ENCODE peak calls at places on chromosomes 11 and 22, in nine cellular contexts. One of them, this sample, is unnamed.

GRCh38 chr11:108923413-108923812 is 258.5 kb downstream of the DDX10 start:
- DNase-seq in prostate gland: no peak
- DNase-seq in cardiac fibroblast: no peak
- DNase-seq in BE2C: no peak
- DNase-seq in dorsolateral prefrontal cortex: no peak
- DNase-seq in psoas muscle: no peak
- DNase-seq in CD8-positive, alpha-beta T cell: no peak
- DNase-seq in IMR-90: no peak
- DNase-seq in skeletal muscle cell: no peak
- DNase-seq in this sample: no peak

GRCh38 chr11:48129697-48130395 is 86.8 kb upstream of the OR4B1 start:
- DNase-seq in prostate gland: no peak
- DNase-seq in cardiac fibroblast: no peak
- DNase-seq in BE2C: no peak
- DNase-seq in dorsolateral prefrontal cortex: no peak
- DNase-seq in psoas muscle: no peak
- DNase-seq in CD8-positive, alpha-beta T cell: no peak
- DNase-seq in IMR-90: no peak
- DNase-seq in skeletal muscle cell: no peak
- DNase-seq in this sample: no peak

GRCh38 chr22:37211075-37211852 is 1.0 kb downstream of the SSTR3 start:
- DNase-seq in prostate gland: no peak
- DNase-seq in cardiac fibroblast: no peak
- DNase-seq in BE2C: no peak
- DNase-seq in dorsolateral prefrontal cortex: peak; percentile 59
- DNase-seq in psoas muscle: peak; percentile 36
- DNase-seq in CD8-positive, alpha-beta T cell: no peak
- DNase-seq in IMR-90: no peak
- DNase-seq in skeletal muscle cell: no peak
- DNase-seq in this sample: no peak

GRCh38 chr11:19316434-19316833 is 75.7 kb upstream of the E2F8 start:
- DNase-seq in prostate gland: peak; percentile 5
- DNase-seq in cardiac fibroblast: peak; percentile 9
- DNase-seq in BE2C: no peak
- DNase-seq in dorsolateral prefrontal cortex: peak; percentile 44
- DNase-seq in psoas muscle: peak; percentile 73
- DNase-seq in CD8-positive, alpha-beta T cell: no peak
- DNase-seq in IMR-90: no peak
- DNase-seq in skeletal muscle cell: peak; percentile 39
- DNase-seq in this sample: no peak

GRCh38 chr11:133172349-133172748 is 360.0 kb downstream of the OPCML start:
- DNase-seq in prostate gland: no peak
- DNase-seq in cardiac fibroblast: no peak
- DNase-seq in BE2C: no peak
- DNase-seq in dorsolateral prefrontal cortex: no peak
- DNase-seq in psoas muscle: no peak
- DNase-seq in CD8-positive, alpha-beta T cell: no peak
- DNase-seq in IMR-90: no peak
- DNase-seq in skeletal muscle cell: no peak
- DNase-seq in this sample: no peak

GRCh38 chr11:18720811-18721575 is 5.0 kb downstream of the IGSF22 start:
- DNase-seq in prostate gland: peak; percentile 79
- DNase-seq in cardiac fibroblast: peak; percentile 43
- DNase-seq in BE2C: peak; percentile 88
- DNase-seq in dorsolateral prefrontal cortex: peak; percentile 72
- DNase-seq in psoas muscle: peak; percentile 85
- DNase-seq in CD8-positive, alpha-beta T cell: peak; percentile 86
- DNase-seq in IMR-90: peak; percentile 43
- DNase-seq in skeletal muscle cell: no peak
- DNase-seq in this sample: peak; percentile 60

GRCh38 chr22:25357056-25357455 is 137.6 kb downstream of the CRYBB2 start:
- DNase-seq in prostate gland: no peak
- DNase-seq in cardiac fibroblast: no peak
- DNase-seq in BE2C: no peak
- DNase-seq in dorsolateral prefrontal cortex: no peak
- DNase-seq in psoas muscle: no peak
- DNase-seq in CD8-positive, alpha-beta T cell: no peak
- DNase-seq in IMR-90: no peak
- DNase-seq in skeletal muscle cell: no peak
- DNase-seq in this sample: no peak

GRCh38 chr22:42931421-42932196 is 74.5 kb upstream of the ARFGAP3 start:
- DNase-seq in prostate gland: no peak
- DNase-seq in cardiac fibroblast: peak; percentile 65
- DNase-seq in BE2C: no peak
- DNase-seq in dorsolateral prefrontal cortex: no peak
- DNase-seq in psoas muscle: no peak
- DNase-seq in CD8-positive, alpha-beta T cell: no peak
- DNase-seq in IMR-90: peak; percentile 18
- DNase-seq in skeletal muscle cell: no peak
- DNase-seq in this sample: no peak

GRCh38 chr11:18633256-18634139 is 644 bp downstream of the SPTY2D1 start:
- DNase-seq in prostate gland: no peak
- DNase-seq in cardiac fibroblast: no peak
- DNase-seq in BE2C: no peak
- DNase-seq in dorsolateral prefrontal cortex: no peak
- DNase-seq in psoas muscle: no peak
- DNase-seq in CD8-positive, alpha-beta T cell: peak; percentile 10
- DNase-seq in IMR-90: peak; percentile 48
- DNase-seq in skeletal muscle cell: no peak
- DNase-seq in this sample: no peak

GRCh38 chr22:49232319-49233067 is 595.2 kb downstream of the BRD1 start:
- DNase-seq in prostate gland: no peak
- DNase-seq in cardiac fibroblast: no peak
- DNase-seq in BE2C: no peak
- DNase-seq in dorsolateral prefrontal cortex: peak; percentile 22
- DNase-seq in psoas muscle: no peak
- DNase-seq in CD8-positive, alpha-beta T cell: no peak
- DNase-seq in IMR-90: no peak
- DNase-seq in skeletal muscle cell: no peak
- DNase-seq in this sample: no peak

GRCh38 chr11:130066338-130066737 is 3.4 kb upstream of the APLP2 start:
- DNase-seq in prostate gland: no peak
- DNase-seq in cardiac fibroblast: no peak
- DNase-seq in BE2C: no peak
- DNase-seq in dorsolateral prefrontal cortex: no peak
- DNase-seq in psoas muscle: no peak
- DNase-seq in CD8-positive, alpha-beta T cell: no peak
- DNase-seq in IMR-90: no peak
- DNase-seq in skeletal muscle cell: no peak
- DNase-seq in this sample: no peak

GRCh38 chr22:47052236-47053012 is 290.0 kb downstream of the TBC1D22A start:
- DNase-seq in prostate gland: no peak
- DNase-seq in cardiac fibroblast: no peak
- DNase-seq in BE2C: no peak
- DNase-seq in dorsolateral prefrontal cortex: no peak
- DNase-seq in psoas muscle: no peak
- DNase-seq in CD8-positive, alpha-beta T cell: no peak
- DNase-seq in IMR-90: no peak
- DNase-seq in skeletal muscle cell: no peak
- DNase-seq in this sample: no peak

GRCh38 chr11:66851698-66852465 is 5.0 kb upstream of the LRFN4 start:
- DNase-seq in prostate gland: no peak
- DNase-seq in cardiac fibroblast: no peak
- DNase-seq in BE2C: peak; percentile 63
- DNase-seq in dorsolateral prefrontal cortex: no peak
- DNase-seq in psoas muscle: peak; percentile 39
- DNase-seq in CD8-positive, alpha-beta T cell: no peak
- DNase-seq in IMR-90: no peak
- DNase-seq in skeletal muscle cell: no peak
- DNase-seq in this sample: no peak

GRCh38 chr11:124950606-124951330 is 3.2 kb upstream of the CCDC15 start:
- DNase-seq in prostate gland: no peak
- DNase-seq in cardiac fibroblast: no peak
- DNase-seq in BE2C: no peak
- DNase-seq in dorsolateral prefrontal cortex: no peak
- DNase-seq in psoas muscle: no peak
- DNase-seq in CD8-positive, alpha-beta T cell: peak; percentile 13
- DNase-seq in IMR-90: no peak
- DNase-seq in skeletal muscle cell: no peak
- DNase-seq in this sample: no peak

DNA sequence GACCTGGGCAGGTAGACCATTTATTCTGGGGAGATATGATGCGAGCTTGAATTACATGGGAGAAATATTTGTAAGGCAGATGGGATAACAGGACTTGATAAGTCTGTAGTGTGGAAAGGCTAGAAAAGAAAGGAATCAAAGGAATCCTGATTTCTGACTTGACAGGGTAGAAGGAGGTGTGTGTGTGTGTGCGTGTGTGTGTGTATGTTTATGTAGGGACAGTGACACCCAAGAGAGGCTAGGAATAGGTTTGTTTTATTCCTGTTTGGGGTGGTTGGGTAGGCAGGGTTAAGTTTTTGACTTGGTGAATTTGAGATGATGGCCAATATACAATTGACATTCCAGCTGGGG is 390 bp upstream of the HTATIP2 start:
- DNase-seq in prostate gland: no peak
- DNase-seq in cardiac fibroblast: no peak
- DNase-seq in BE2C: no peak
- DNase-seq in dorsolateral prefrontal cortex: no peak
- DNase-seq in psoas muscle: no peak
- DNase-seq in CD8-positive, alpha-beta T cell: no peak
- DNase-seq in IMR-90: no peak
- DNase-seq in skeletal muscle cell: no peak
- DNase-seq in this sample: no peak
- H3K4me3 ChIP-seq in prostate gland: peak overlapping the region; percentile 71
- H3K4me3 ChIP-seq in cardiac fibroblast: peak overlapping the region; percentile 63
- H3K4me3 ChIP-seq in BE2C: peak overlapping the region; percentile 56
- H3K4me3 ChIP-seq in dorsolateral prefrontal cortex: peak overlapping the region; percentile 92
- H3K4me3 ChIP-seq in psoas muscle: peak overlapping the region; percentile 89
- H3K4me3 ChIP-seq in CD8-positive, alpha-beta T cell: peak overlapping the region; percentile 79
- H3K4me3 ChIP-seq in IMR-90: peak overlapping the region; percentile 59
- H3K4me3 ChIP-seq in skeletal muscle cell: peak overlapping the region; percentile 62
- H3K4me3 ChIP-seq in this sample: peak overlapping the region; percentile 58

DNA sequence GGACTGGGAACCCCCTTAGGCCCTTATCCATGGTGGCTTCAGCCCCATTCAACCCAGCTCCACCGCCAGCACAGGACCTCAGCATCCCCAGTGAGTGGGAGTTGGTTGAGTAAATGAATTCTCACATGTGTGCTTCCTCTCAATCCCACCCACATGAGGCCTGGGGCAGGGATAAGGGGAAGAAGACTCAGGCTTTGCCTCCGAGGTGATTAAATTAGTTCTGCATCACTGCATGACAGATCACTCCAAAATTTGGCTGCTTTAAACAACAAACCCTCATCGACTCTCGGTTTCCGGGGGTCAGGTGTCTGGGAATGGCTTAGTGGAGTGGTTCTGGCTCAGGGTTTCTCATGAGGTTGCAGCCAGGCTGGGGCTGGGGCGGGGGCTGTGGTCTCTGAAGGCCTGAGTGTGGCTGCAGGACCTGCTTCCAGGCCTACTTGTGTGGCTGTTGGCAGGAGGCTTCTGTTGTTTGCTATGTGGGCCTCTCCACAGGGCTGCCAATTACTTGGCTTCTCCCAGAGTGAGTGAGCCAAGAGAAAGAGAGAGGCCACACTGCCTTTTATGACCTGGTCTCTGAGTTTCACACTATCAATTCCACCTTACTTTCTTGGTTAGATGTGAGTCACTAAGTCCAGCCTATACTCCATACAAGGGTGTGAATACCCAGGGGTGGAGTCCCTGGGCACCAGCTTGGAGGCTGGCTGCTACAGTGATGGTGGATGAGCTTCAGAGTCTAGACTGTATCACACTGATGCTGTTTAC is 15.9 kb downstream of the MOGAT2 start:
- DNase-seq in prostate gland: peak; percentile 13
- DNase-seq in cardiac fibroblast: no peak
- DNase-seq in BE2C: no peak
- DNase-seq in dorsolateral prefrontal cortex: no peak
- DNase-seq in psoas muscle: no peak
- DNase-seq in CD8-positive, alpha-beta T cell: no peak
- DNase-seq in IMR-90: no peak
- DNase-seq in skeletal muscle cell: peak; percentile 13
- DNase-seq in this sample: peak; percentile 40
- H3K4me3 ChIP-seq in prostate gland: no peak overlapping the region
- H3K4me3 ChIP-seq in cardiac fibroblast: no peak overlapping the region
- H3K4me3 ChIP-seq in BE2C: no peak overlapping the region
- H3K4me3 ChIP-seq in dorsolateral prefrontal cortex: no peak overlapping the region
- H3K4me3 ChIP-seq in psoas muscle: no peak overlapping the region
- H3K4me3 ChIP-seq in CD8-positive, alpha-beta T cell: no peak overlapping the region
- H3K4me3 ChIP-seq in IMR-90: no peak overlapping the region
- H3K4me3 ChIP-seq in skeletal muscle cell: no peak overlapping the region
- H3K4me3 ChIP-seq in this sample: no peak overlapping the region

DNA sequence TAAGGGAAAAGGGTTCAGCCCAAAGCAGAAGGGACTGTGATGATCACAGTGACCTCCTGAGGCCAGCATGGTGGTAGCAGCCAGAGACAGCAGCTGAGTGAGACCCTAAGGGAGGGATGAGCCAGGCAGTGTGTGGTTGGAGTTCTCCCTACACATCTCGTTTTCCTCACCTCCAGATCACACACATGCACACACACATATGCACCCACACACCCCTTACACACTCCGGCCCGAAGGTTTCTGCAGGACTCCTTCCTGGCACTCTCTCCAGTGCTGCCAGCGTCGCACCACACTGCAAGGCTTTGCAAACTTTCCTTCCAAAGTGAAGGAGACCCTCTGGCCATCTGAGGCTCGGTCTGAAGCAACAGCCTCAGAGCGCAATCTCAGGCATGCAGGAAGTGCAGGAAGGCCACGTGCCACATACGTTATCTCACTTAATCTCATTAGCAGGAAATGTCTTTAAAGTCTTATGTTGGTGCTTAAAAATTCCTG is 26.9 kb upstream of the TP53I11 start:
- DNase-seq in prostate gland: peak; percentile 39
- DNase-seq in cardiac fibroblast: no peak
- DNase-seq in BE2C: no peak
- DNase-seq in dorsolateral prefrontal cortex: no peak
- DNase-seq in psoas muscle: no peak
- DNase-seq in CD8-positive, alpha-beta T cell: no peak
- DNase-seq in IMR-90: peak; percentile 14
- DNase-seq in skeletal muscle cell: no peak
- DNase-seq in this sample: peak; percentile 8
- H3K4me3 ChIP-seq in prostate gland: no peak overlapping the region
- H3K4me3 ChIP-seq in cardiac fibroblast: no peak overlapping the region
- H3K4me3 ChIP-seq in BE2C: no peak overlapping the region
- H3K4me3 ChIP-seq in dorsolateral prefrontal cortex: no peak overlapping the region
- H3K4me3 ChIP-seq in psoas muscle: no peak overlapping the region
- H3K4me3 ChIP-seq in CD8-positive, alpha-beta T cell: peak overlapping the region; percentile 31
- H3K4me3 ChIP-seq in IMR-90: no peak overlapping the region
- H3K4me3 ChIP-seq in skeletal muscle cell: no peak overlapping the region
- H3K4me3 ChIP-seq in this sample: no peak overlapping the region

DNA sequence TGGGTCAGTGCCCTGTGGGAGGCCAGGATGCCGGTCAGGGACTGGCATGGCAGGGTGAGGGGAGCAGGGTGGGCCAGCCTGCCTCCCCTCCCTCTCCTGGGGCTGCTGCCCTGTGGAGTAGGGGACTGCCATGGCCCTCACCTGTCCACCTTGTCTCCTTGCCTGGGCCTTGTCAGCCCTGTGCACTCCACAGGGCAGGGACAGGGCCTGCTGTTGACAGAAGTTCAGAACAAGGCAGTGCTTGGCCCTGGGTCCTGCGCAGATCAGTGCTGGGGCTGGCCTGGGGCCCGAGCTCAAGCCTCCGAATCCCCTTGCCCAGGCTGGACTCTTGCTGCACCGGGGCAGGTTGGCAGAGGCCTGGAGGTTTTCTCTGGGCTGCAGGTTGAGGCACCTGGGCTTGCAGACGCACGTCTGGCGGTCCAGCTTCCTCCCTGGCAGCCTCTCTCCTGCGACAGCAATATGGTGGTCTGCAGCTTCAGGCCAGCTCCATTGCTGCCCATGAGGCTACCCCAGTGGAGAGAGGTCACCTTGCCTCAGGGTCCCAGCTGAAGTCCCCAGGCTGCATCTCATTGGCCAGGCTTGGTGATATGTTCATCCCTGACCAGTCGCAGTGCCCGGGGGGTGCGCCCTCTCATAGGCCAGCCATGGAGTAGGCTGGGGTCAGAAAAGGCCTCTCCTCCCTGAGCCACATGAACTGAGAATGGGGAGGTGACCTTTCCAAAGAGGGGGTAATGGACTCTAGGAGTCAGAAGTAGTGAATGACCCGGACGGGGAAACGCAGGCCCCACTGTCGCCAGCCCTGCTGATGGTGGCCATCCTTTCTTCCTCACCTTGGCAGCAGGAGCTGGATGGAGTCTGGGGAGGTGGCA is 21.5 kb upstream of the CHKA start:
- DNase-seq in prostate gland: no peak
- DNase-seq in cardiac fibroblast: no peak
- DNase-seq in BE2C: no peak
- DNase-seq in dorsolateral prefrontal cortex: no peak
- DNase-seq in psoas muscle: no peak
- DNase-seq in CD8-positive, alpha-beta T cell: no peak
- DNase-seq in IMR-90: no peak
- DNase-seq in skeletal muscle cell: no peak
- DNase-seq in this sample: no peak
- H3K4me3 ChIP-seq in prostate gland: no peak overlapping the region
- H3K4me3 ChIP-seq in cardiac fibroblast: no peak overlapping the region
- H3K4me3 ChIP-seq in BE2C: no peak overlapping the region
- H3K4me3 ChIP-seq in dorsolateral prefrontal cortex: no peak overlapping the region
- H3K4me3 ChIP-seq in psoas muscle: no peak overlapping the region
- H3K4me3 ChIP-seq in CD8-positive, alpha-beta T cell: no peak overlapping the region
- H3K4me3 ChIP-seq in IMR-90: no peak overlapping the region
- H3K4me3 ChIP-seq in skeletal muscle cell: no peak overlapping the region
- H3K4me3 ChIP-seq in this sample: no peak overlapping the region

This sample was measured in bronchial epithelial cell.